ENCODE peak calls at places on chromosome 1, in five cellular contexts. N is stomach, V is hypothalamus, E is naive B cell, W is choroid plexus epithelial cell. Q is an unnamed sample.

GRCh38 chr1:3464649-3465025 is 10.2 kb downstream of the ARHGEF16 start:
- DNase-seq in W (no peak), N (no peak), V (no peak), E (no peak), Q (no peak)

GRCh38 chr1:206049293-206049692 is 3.7 kb upstream of the RHEX start:
- DNase-seq in N (no peak), W (no peak), V (no peak), E (no peak), Q (no peak)

GRCh38 chr1:61299468-61299867 is 217.1 kb downstream of the NFIA start:
- DNase-seq in V (no peak), N (no peak), E (no peak), W (peak; percentile 52), Q (no peak)

GRCh38 chr1:171134194-171134924 is 43.7 kb downstream of the FMO3 start:
- DNase-seq in W (no peak), V (no peak), N (no peak), E (no peak), Q (no peak)

GRCh38 chr1:76872944-76873343 is 5.7 kb downstream of the ST6GALNAC5 start:
- DNase-seq in W (no peak), V (no peak), E (no peak), N (no peak), Q (no peak)

GRCh38 chr1:21622466-21623315 is 46.5 kb downstream of the RAP1GAP start:
- DNase-seq in V (no peak), W (no peak), N (peak; percentile 81), E (no peak), Q (no peak)

GRCh38 chr1:177800386-177801058 is 169.3 kb downstream of the SEC16B start:
- DNase-seq in N (no peak), W (peak; percentile 4), E (no peak), V (no peak), Q (no peak)

GRCh38 chr1:16371725-16372124 is 4.7 kb downstream of the SZRD1 start:
- DNase-seq in N (no peak), W (peak; percentile 70), V (no peak), E (no peak), Q (no peak)

GRCh38 chr1:3630161-3630611 is 5.4 kb downstream of the TPRG1L start:
- DNase-seq in N (no peak), W (no peak), E (no peak), V (no peak), Q (no peak)

GRCh38 chr1:36204347-36204909 is 19.8 kb upstream of the THRAP3 start:
- DNase-seq in W (no peak), V (no peak), E (no peak), N (peak; percentile 51), Q (no peak)

GRCh38 chr1:73593379-73593778 is 604.6 kb downstream of the LRRIQ3 start:
- DNase-seq in N (peak; percentile 50), W (peak; percentile 5), E (no peak), V (no peak), Q (peak; percentile 74)

GRCh38 chr1:115251856-115252255 is 86.2 kb downstream of the NGF start:
- DNase-seq in N (no peak), E (no peak), W (peak; percentile 95), V (no peak), Q (no peak)

GRCh38 chr1:12014141-12014981 is 4.9 kb upstream of the MIIP start:
- DNase-seq in N (no peak), E (no peak), V (no peak), W (no peak), Q (no peak)

Q was measured in Peyer's patch.